ENCODE peak calls at places on chromosomes 4 and X, in ten cellular contexts. H, S, J, O, L, R, M, E, P and Y are unnamed samples.

GRCh38 chr4:168723569-168723968 is 226.7 kb downstream of the PALLD start:
- DNase-seq in H (no peak), S (no peak), J (no peak), O (no peak), L (no peak), R (no peak), M (no peak), E (no peak), P (no peak), Y (no peak)

GRCh38 chr4:38099908-38100407 is 139.8 kb downstream of the PTTG2 start:
- DNase-seq in H (no peak), S (no peak), J (no peak), O (no peak), L (peak; percentile 92), R (no peak), M (peak; percentile 73), E (no peak), P (no peak), Y (no peak)

GRCh38 chr4:74456849-74457395 is 12.0 kb downstream of the AREG start:
- DNase-seq in H (no peak), S (no peak), J (no peak), O (no peak), L (peak; percentile 71), R (no peak), M (no peak), E (no peak), P (no peak), Y (no peak)

GRCh38 chr4:17807446-17807845 is 3.1 kb downstream of the DCAF16 start:
- DNase-seq in H (no peak), S (no peak), J (no peak), O (no peak), L (no peak), R (no peak), M (no peak), E (no peak), P (no peak), Y (no peak)

GRCh38 chr4:5747746-5748365 is 36.9 kb downstream of the EVC start:
- DNase-seq in H (peak; percentile 84), S (no peak), J (no peak), O (no peak), L (peak; percentile 39), R (peak; percentile 58), M (peak; percentile 88), E (no peak), P (no peak), Y (no peak)

GRCh38 chr4:4270529-4270928 is 19.4 kb downstream of the LYAR start:
- DNase-seq in H (no peak), S (no peak), J (no peak), O (no peak), L (peak; percentile 47), R (no peak), M (no peak), E (no peak), P (no peak), Y (no peak)

GRCh38 chr4:139808381-139809206 is 143.0 kb downstream of the MGST2 start:
- DNase-seq in H (no peak), S (no peak), J (no peak), O (no peak), L (no peak), R (no peak), M (no peak), E (no peak), P (no peak), Y (no peak)

GRCh38 chr4:113872426-113873260 is 106.8 kb downstream of the ARSJ start:
- DNase-seq in H (no peak), S (no peak), J (no peak), O (no peak), L (no peak), R (no peak), M (no peak), E (no peak), P (no peak), Y (no peak)

GRCh38 chr4:150130953-150131352 is 52.7 kb downstream of the DCLK2 start:
- DNase-seq in H (no peak), S (no peak), J (no peak), O (no peak), L (no peak), R (no peak), M (no peak), E (no peak), P (no peak), Y (no peak)

GRCh38 chrX:153944140-153944799 is at the start of gene RENBP:
- DNase-seq in H (no peak), S (peak; percentile 81), J (peak; percentile 82), O (no peak), L (no peak), R (peak; percentile 80), M (no peak), E (peak; percentile 42), P (peak; percentile 44), Y (no peak)

GRCh38 chr4:145061325-145061920 is 36.6 kb downstream of the ANAPC10 start:
- DNase-seq in H (no peak), S (no peak), J (no peak), O (no peak), L (peak; percentile 35), R (no peak), M (no peak), E (no peak), P (no peak), Y (no peak)

GRCh38 chr4:107366016-107366415 is 329.9 kb upstream of the DKK2 start:
- DNase-seq in H (no peak), S (no peak), J (no peak), O (no peak), L (no peak), R (no peak), M (no peak), E (no peak), P (no peak), Y (no peak)

GRCh38 chr4:151955721-151956340 is 195.0 kb upstream of the GATB start:
- DNase-seq in H (no peak), S (no peak), J (no peak), O (no peak), L (peak; percentile 23), R (no peak), M (no peak), E (no peak), P (no peak), Y (no peak)

GRCh38 chr4:88523325-88524129 is at the start of gene PYURF:
- DNase-seq in H (peak; percentile 96), S (peak; percentile 98), J (peak; percentile 97), O (peak; percentile 93), L (peak; percentile 92), R (peak; percentile 97), M (peak; percentile 86), E (peak; percentile 86), P (peak; percentile 76), Y (peak; percentile 70)

GRCh38 chr4:184375027-184375426 is 99.3 kb downstream of the IRF2 start:
- DNase-seq in H (no peak), S (no peak), J (no peak), O (no peak), L (peak; percentile 78), R (no peak), M (no peak), E (no peak), P (no peak), Y (no peak)

GRCh38 chr4:95761441-95761840 is 78.5 kb upstream of the PDHA2 start:
- DNase-seq in H (no peak), S (no peak), J (no peak), O (no peak), L (peak; percentile 89), R (no peak), M (peak; percentile 2), E (no peak), P (no peak), Y (no peak)

GRCh38 chrX:50497067-50497466 is 26.4 kb upstream of the DGKK start:
- DNase-seq in H (no peak), S (no peak), J (no peak), O (no peak), L (no peak), R (no peak), M (no peak), E (no peak), P (no peak), Y (no peak)

GRCh38 chrX:20032201-20032600 is 41.3 kb upstream of the BCLAF3 start:
- DNase-seq in H (no peak), S (no peak), J (no peak), O (no peak), L (no peak), R (no peak), M (no peak), E (no peak), P (no peak), Y (no peak)

GRCh38 chr4:133969202-133969873 is 232.3 kb downstream of the PABPC4L start:
- DNase-seq in H (peak; percentile 67), S (no peak), J (no peak), O (no peak), L (peak; percentile 9), R (no peak), M (no peak), E (no peak), P (no peak), Y (no peak)

GRCh38 chr4:184740965-184741364 is 7.1 kb upstream of the CENPU start:
- DNase-seq in H (no peak), S (no peak), J (no peak), O (no peak), L (no peak), R (no peak), M (no peak), E (no peak), P (no peak), Y (no peak)

GRCh38 chr4:157550028-157550427 is 329.5 kb downstream of the GRIA2 start:
- DNase-seq in H (no peak), S (no peak), J (no peak), O (no peak), L (no peak), R (no peak), M (no peak), E (no peak), P (no peak), Y (no peak)

GRCh38 chr4:183335369-183335940 is 13.2 kb upstream of the CLDN24 start:
- DNase-seq in H (no peak), S (no peak), J (no peak), O (no peak), L (peak; percentile 88), R (no peak), M (peak; percentile 77), E (no peak), P (no peak), Y (no peak)

GRCh38 chrX:53262918-53263394 is 18.4 kb downstream of the IQSEC2 start:
- DNase-seq in H (no peak), S (no peak), J (peak; percentile 50), O (no peak), L (peak; percentile 60), R (no peak), M (peak; percentile 61), E (peak; percentile 21), P (no peak), Y (no peak)

GRCh38 chrX:41923925-41924693 is 755 bp upstream of the CASK start:
- DNase-seq in H (no peak), S (no peak), J (peak; percentile 67), O (no peak), L (peak; percentile 44), R (no peak), M (peak; percentile 12), E (peak; percentile 31), P (no peak), Y (no peak)

GRCh38 chrX:48480583-48480982 is 4.6 kb downstream of the FTSJ1 start:
- DNase-seq in H (no peak), S (no peak), J (no peak), O (no peak), L (no peak), R (no peak), M (no peak), E (no peak), P (no peak), Y (no peak)

GRCh38 chr4:91826186-91826585 is 477.6 kb upstream of the GRID2 start:
- DNase-seq in H (no peak), S (no peak), J (no peak), O (no peak), L (peak; percentile 87), R (no peak), M (no peak), E (no peak), P (no peak), Y (no peak)

GRCh38 chr4:27148211-27148895 is 287.7 kb downstream of the STIM2 start:
- DNase-seq in H (no peak), S (no peak), J (no peak), O (no peak), L (no peak), R (no peak), M (no peak), E (no peak), P (no peak), Y (no peak)

GRCh38 chrX:63809158-63809557 is 24.1 kb upstream of the ARHGEF9 start:
- DNase-seq in H (no peak), S (no peak), J (no peak), O (no peak), L (no peak), R (no peak), M (no peak), E (no peak), P (no peak), Y (no peak)